ENCODE peak calls at places on chromosomes 13 and 19, in ten cellular contexts. J is ascending aorta; G is CD8-positive, alpha-beta T cell; S is BJ; K is fibroblast of lung; L is psoas muscle; V is PC-9; O is transverse colon; F is HL-60; Q is left ventricle myocardium inferior. R is an unnamed sample. For H3K27me3, the result is how much of the 10 kb centered on the place peaks cover.

GRCh38 chr19:6459356-6460098 is at the start of gene SLC25A23:
- DNase-seq in J (peak), G (peak), S (peak), K (peak), L (peak), V (peak), O (peak), F (peak), Q (peak), R (no peak)

GRCh38 chr19:4764290-4764660 is 27.3 kb upstream of the FEM1A start:
- DNase-seq in J (no peak), G (no peak), S (no peak), K (no peak), L (no peak), V (no peak), O (no peak), F (no peak), Q (no peak), R (no peak)

GRCh38 chr13:97226788-97227627 is 4.9 kb downstream of the MBNL2 start:
- DNase-seq in J (no peak), G (peak), S (no peak), K (no peak), L (no peak), V (no peak), O (peak), F (no peak), Q (no peak), R (no peak)

GRCh38 chr13:30639671-30640070 is 22.0 kb downstream of the USPL1 start:
- DNase-seq in J (no peak), G (no peak), S (no peak), K (peak), L (no peak), V (no peak), O (no peak), F (no peak), Q (no peak), R (no peak)

GRCh38 chr13:30322428-30322827 is 15.1 kb upstream of the KATNAL1 start:
- DNase-seq in J (no peak), G (no peak), S (no peak), K (no peak), L (no peak), V (no peak), O (no peak), F (no peak), Q (no peak), R (no peak)

GRCh38 chr19:41541990-41542584 is 33.9 kb upstream of the CEACAM21 start:
- DNase-seq in J (peak), G (peak), S (no peak), K (no peak), L (peak), V (peak), O (peak), F (no peak), Q (peak), R (no peak)

GRCh38 chr13:33639158-33639557 is 178.8 kb upstream of the RFC3 start:
- DNase-seq in J (no peak), G (no peak), S (peak), K (peak), L (peak), V (no peak), O (peak), F (no peak), Q (no peak), R (no peak)

GRCh38 chr13:80923907-80924306 is 583.0 kb upstream of the SPRY2 start:
- DNase-seq in J (no peak), G (no peak), S (no peak), K (no peak), L (no peak), V (no peak), O (no peak), F (no peak), Q (no peak), R (no peak)

GRCh38 chr19:2167896-2168618 is 4.3 kb downstream of the DOT1L start:
- DNase-seq in J (peak), G (peak), S (no peak), K (peak), L (peak), V (no peak), O (peak), F (peak), Q (peak), R (no peak)

GRCh38 chr13:82571653-82572052 is 1310.6 kb downstream of the SLITRK1 start:
- DNase-seq in J (no peak), G (no peak), S (no peak), K (no peak), L (no peak), V (no peak), O (no peak), F (no peak), Q (no peak), R (no peak)

GRCh38 chr13:114121496-114122466 is 10.6 kb downstream of the RASA3 start:
- DNase-seq in J (no peak), G (no peak), S (no peak), K (no peak), L (no peak), V (no peak), O (peak), F (no peak), Q (no peak), R (no peak)

GRCh38 chr19:41341669-41342490 is 11.8 kb downstream of the TGFB1 start:
- DNase-seq in J (no peak), G (no peak), S (no peak), K (no peak), L (no peak), V (no peak), O (peak), F (no peak), Q (no peak), R (no peak)

GRCh38 chr13:30234763-30235162 is 72.6 kb downstream of the KATNAL1 start:
- DNase-seq in J (no peak), G (no peak), S (no peak), K (peak), L (no peak), V (no peak), O (no peak), F (no peak), Q (no peak), R (no peak)

GRCh38 chr13:65744761-65745160 is 1485.4 kb downstream of the PCDH9 start:
- DNase-seq in J (no peak), G (no peak), S (peak), K (peak), L (no peak), V (no peak), O (no peak), F (no peak), Q (no peak), R (no peak)

GRCh38 chr13:89932902-89933301 is 1414.6 kb upstream of the MIR17HG start:
- DNase-seq in J (no peak), G (no peak), S (no peak), K (no peak), L (no peak), V (no peak), O (no peak), F (no peak), Q (no peak), R (no peak)

GRCh38 chr13:89936256-89936655 is 1411.2 kb upstream of the MIR17HG start:
- DNase-seq in J (no peak), G (no peak), S (no peak), K (no peak), L (no peak), V (no peak), O (no peak), F (no peak), Q (no peak), R (no peak)

GRCh38 chr13:89943139-89943538 is 1404.3 kb upstream of the MIR17HG start:
- DNase-seq in J (no peak), G (no peak), S (no peak), K (no peak), L (no peak), V (no peak), O (no peak), F (no peak), Q (no peak), R (no peak)

GRCh38 chr13:89940383-89940782 is 1407.1 kb upstream of the MIR17HG start:
- DNase-seq in J (no peak), G (no peak), S (no peak), K (no peak), L (no peak), V (no peak), O (no peak), F (no peak), Q (no peak), R (no peak)

GRCh38 chr13:89937420-89937819 is 1410.1 kb upstream of the MIR17HG start:
- DNase-seq in J (no peak), G (no peak), S (no peak), K (no peak), L (no peak), V (no peak), O (no peak), F (no peak), Q (no peak), R (no peak)
- TF ChIP-seq CTCF in J (no peak), G (no peak), S (no peak), K (no peak), L (no peak), V (no peak), O (no peak), F (no peak), Q (no peak), R (no peak)

DNA sequence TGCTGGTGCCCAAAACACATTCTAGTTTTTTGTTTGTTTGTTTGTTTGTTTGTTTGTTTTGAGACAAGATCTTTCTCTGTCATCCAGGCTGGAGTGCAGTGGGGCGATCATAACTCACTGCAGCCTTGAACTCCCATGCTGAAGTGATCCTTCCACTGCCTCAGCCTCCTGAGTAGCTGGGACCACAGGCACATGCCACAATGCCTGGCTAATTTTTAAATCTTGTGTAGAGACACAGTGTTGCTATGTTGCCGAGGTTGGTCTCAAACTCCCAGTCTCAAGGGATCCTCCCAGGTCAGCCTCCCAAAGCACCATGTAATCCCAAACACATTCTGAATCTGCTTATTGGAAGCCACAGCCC is 15.8 kb downstream of the PLA2G4C start:
- DNase-seq in J (no peak), G (no peak), S (no peak), K (no peak), L (no peak), V (no peak), O (no peak), F (no peak), Q (no peak), R (no peak)
- H3K4me3 ChIP-seq in J (no peak), G (no peak), S (no peak), K (no peak), L (no peak), V (no peak), O (no peak), F (no peak), Q (no peak), R (no peak)

DNA sequence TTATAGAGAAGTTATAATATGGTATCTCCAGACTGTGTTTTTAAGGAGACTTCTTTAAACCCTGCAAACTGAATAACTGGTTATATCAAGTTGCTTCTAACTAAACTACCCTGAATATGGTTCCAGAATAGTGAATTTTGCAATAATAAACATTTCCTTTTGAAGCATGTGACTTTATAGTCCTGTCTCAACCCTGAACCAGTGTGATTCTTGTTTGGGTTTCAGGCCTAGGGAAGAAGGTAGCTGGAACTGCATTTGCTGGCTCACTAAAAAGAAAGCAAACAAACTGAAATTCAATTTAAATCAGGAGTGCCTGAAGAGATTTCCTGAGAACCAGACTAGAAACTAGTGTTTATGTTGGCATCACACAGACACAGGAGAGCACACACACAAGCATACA is 4.9 kb downstream of the ARHGEF7 start:
- DNase-seq in J (no peak), G (no peak), S (no peak), K (no peak), L (no peak), V (no peak), O (no peak), F (no peak), Q (no peak), R (no peak)
- H3K27me3 ChIP-seq in J (under half), G (under half), S (under half), K (under half), L (under half), V (half or more), O (under half), F (under half), Q (under half), R (under half)

GRCh38 chr19:29873801-29874575 is 62.2 kb downstream of the CCNE1 start:
- DNase-seq in J (no peak), G (no peak), S (no peak), K (no peak), L (no peak), V (no peak), O (no peak), F (no peak), Q (no peak), R (no peak)
- TF ChIP-seq CTCF in J (no peak), G (peak), S (peak), K (no peak), L (no peak), V (peak), O (no peak), F (no peak), Q (peak), R (no peak)

GRCh38 chr13:44142911-44143665 is 230.5 kb upstream of the SERP2 start:
- DNase-seq in J (no peak), G (no peak), S (no peak), K (peak), L (no peak), V (peak), O (no peak), F (no peak), Q (no peak), R (peak)
- H3K4me3 ChIP-seq in J (peak), G (no peak), S (no peak), K (no peak), L (peak), V (peak), O (peak), F (no peak), Q (peak), R (no peak)

GRCh38 chr13:28534210-28534609 is 39.3 kb upstream of the FLT1 start:
- DNase-seq in J (no peak), G (no peak), S (no peak), K (no peak), L (no peak), V (no peak), O (no peak), F (no peak), Q (no peak), R (no peak)
- H3K27me3 ChIP-seq in J (under half), G (under half), S (under half), K (under half), L (under half), V (under half), O (half or more), F (under half), Q (under half), R (under half)

DNA sequence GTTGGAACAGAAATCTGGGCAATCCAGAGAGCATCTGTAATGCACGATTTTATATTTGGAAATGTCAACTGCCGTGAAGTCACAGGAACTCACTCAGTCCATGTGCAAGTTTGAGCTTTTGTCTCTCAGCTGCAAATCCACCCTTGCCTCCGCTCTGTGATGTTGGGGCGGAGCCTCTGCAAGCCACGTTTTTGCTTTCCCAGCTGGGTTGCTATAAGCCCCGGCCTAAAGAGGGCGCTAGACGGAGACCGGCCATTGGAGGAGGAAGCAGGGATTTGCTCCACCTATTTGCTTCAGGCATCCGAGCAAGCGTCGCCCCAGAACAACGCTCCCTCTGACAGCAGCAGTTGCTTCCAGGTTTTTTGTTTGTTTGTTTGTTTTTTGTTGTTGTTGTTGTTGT is 56.2 kb downstream of the TRPM4 start:
- DNase-seq in J (no peak), G (no peak), S (no peak), K (no peak), L (no peak), V (no peak), O (no peak), F (no peak), Q (no peak), R (no peak)
- TF ChIP-seq CTCF in J (no peak), G (no peak), S (peak), K (no peak), L (no peak), V (peak), O (peak), F (no peak), Q (no peak), R (peak)

DNA sequence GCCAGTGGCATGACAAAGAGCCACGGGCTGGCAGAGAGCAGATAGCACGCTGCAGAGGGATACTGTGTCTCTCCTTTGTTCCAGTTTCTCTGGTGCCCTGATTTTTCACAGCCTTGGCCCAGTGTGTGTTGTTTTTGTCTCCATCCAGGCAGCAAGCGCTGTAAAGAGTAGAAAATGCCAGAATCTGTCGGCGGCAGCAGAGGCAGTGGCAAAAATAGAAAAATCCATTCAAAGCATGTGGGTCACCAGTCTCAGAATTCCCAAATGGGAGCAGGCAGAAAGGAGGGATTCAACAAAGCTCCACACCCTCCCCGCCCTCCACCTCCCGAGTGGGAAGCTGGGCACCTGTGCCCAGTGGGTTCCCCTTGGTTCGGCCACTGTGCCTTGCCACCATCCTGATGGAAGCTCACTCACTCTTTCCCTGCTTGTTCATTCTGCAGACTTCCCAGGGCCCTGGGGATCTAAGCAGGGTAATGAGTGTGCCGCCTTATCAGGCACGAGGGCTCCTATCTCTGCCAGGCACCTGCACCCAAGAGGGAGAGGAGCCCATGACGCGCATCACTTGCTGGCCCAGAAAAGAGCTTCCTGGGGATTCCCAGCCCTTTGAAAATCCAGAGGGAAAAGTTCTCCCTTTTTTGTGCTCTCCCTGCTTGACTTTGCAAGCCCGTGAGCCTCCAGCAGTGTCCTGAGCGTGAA is 416.9 kb downstream of the IRS2 start:
- DNase-seq in J (no peak), G (no peak), S (no peak), K (no peak), L (no peak), V (no peak), O (no peak), F (no peak), Q (no peak), R (no peak)
- H3K4me3 ChIP-seq in J (peak), G (no peak), S (no peak), K (no peak), L (no peak), V (no peak), O (no peak), F (no peak), Q (no peak), R (no peak)

DNA sequence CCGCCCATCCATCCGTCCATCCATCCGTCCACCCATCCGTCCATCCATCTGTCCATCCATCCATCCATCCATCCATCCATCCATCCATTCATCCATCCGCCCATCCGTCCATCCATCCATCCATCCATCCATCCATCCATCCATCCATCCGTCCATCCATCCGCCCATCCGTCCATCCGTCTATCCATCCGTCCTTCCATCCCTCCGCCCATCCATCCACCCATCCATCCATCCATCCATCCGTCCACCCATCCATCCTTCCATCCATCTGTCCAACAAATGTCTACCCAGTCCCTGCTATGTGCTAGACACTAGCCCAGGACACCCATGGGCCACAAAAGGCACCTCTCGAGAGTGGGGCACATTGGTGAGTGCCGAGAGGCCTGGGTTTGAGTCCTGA is 15.7 kb downstream of the LRRC4B start:
- DNase-seq in J (no peak), G (no peak), S (no peak), K (no peak), L (no peak), V (no peak), O (no peak), F (no peak), Q (no peak), R (no peak)
- H3K27me3 ChIP-seq in J (under half), G (under half), S (under half), K (under half), L (under half), V (half or more), O (half or more), F (under half), Q (half or more), R (under half)

GRCh38 chr19:38142176-38143035 is 81.6 kb downstream of the DPF1 start:
- DNase-seq in J (peak), G (peak), S (no peak), K (peak), L (peak), V (peak), O (peak), F (no peak), Q (peak), R (no peak)

GRCh38 chr19:38145627-38146026 is 78.4 kb downstream of the DPF1 start:
- DNase-seq in J (no peak), G (no peak), S (no peak), K (no peak), L (no peak), V (no peak), O (no peak), F (no peak), Q (no peak), R (no peak)

GRCh38 chr19:38141108-38141507 is 82.9 kb downstream of the DPF1 start:
- DNase-seq in J (no peak), G (no peak), S (no peak), K (no peak), L (no peak), V (no peak), O (no peak), F (no peak), Q (no peak), R (no peak)

GRCh38 chr19:38144667-38145066 is 79.4 kb downstream of the DPF1 start:
- DNase-seq in J (no peak), G (no peak), S (no peak), K (no peak), L (no peak), V (no peak), O (no peak), F (no peak), Q (no peak), R (no peak)

GRCh38 chr19:38143847-38144246 is 80.2 kb downstream of the DPF1 start:
- DNase-seq in J (no peak), G (no peak), S (no peak), K (no peak), L (no peak), V (no peak), O (no peak), F (no peak), Q (no peak), R (no peak)
- TF ChIP-seq CTCF in J (no peak), G (no peak), S (peak), K (peak), L (no peak), V (no peak), O (no peak), F (no peak), Q (no peak), R (peak)